ENCODE peak calls at places on chromosomes 5 and 9, in nine cellular contexts. T, J, C, Q, N, P, X, S and Z are unnamed samples.

GRCh38 chr5:43315697-43316096 is 2.5 kb upstream of the HMGCS1 start:
- DNase-seq in C (no peak), X (no peak), Q (no peak), N (no peak), J (no peak), S (no peak), T (no peak), P (no peak), Z (no peak)

GRCh38 chr9:3436629-3437028 is 89.2 kb downstream of the RFX3 start:
- DNase-seq in Q (no peak), C (no peak), J (no peak), P (no peak), N (no peak), T (no peak), X (no peak), S (no peak), Z (no peak)

GRCh38 chr5:148974638-148975330 is 88.1 kb downstream of the SH3TC2 start:
- DNase-seq in Q (no peak), C (no peak), J (no peak), S (peak; percentile 41), N (no peak), X (no peak), P (no peak), T (no peak), Z (no peak)

GRCh38 chr5:39209924-39210323 is 9.4 kb downstream of the FYB1 start:
- DNase-seq in T (no peak), J (no peak), N (no peak), Q (no peak), P (no peak), S (peak; percentile 36), X (peak; percentile 19), C (peak; percentile 63), Z (no peak)

GRCh38 chr5:52007230-52007858 is 624.1 kb downstream of the ISL1 start:
- DNase-seq in S (peak; percentile 26), X (no peak), C (peak; percentile 52), P (peak; percentile 44), T (no peak), J (no peak), Q (no peak), N (peak; percentile 19), Z (no peak)

GRCh38 chr5:170571331-170571731 is 67.5 kb downstream of the KCNIP1 start:
- DNase-seq in J (no peak), N (no peak), P (no peak), C (peak; percentile 51), Q (no peak), X (no peak), T (no peak), S (peak; percentile 8), Z (no peak)

GRCh38 chr5:158700231-158700996 is 399.3 kb downstream of the EBF1 start:
- DNase-seq in N (no peak), C (no peak), T (no peak), S (no peak), J (no peak), X (no peak), Q (no peak), P (no peak), Z (no peak)

GRCh38 chr9:36319806-36320205 is 61.6 kb upstream of the GNE start:
- DNase-seq in X (no peak), Q (no peak), N (no peak), P (no peak), J (no peak), S (peak; percentile 71), T (no peak), C (no peak), Z (no peak)

GRCh38 chr5:16935271-16936149 is 578 bp downstream of the MYO10 start:
- DNase-seq in S (peak; percentile 57), J (no peak), P (peak; percentile 54), X (peak; percentile 44), Q (no peak), C (peak; percentile 90), T (no peak), N (peak; percentile 38), Z (peak; percentile 60)

GRCh38 chr5:15604986-15605385 is 105.0 kb downstream of the FBXL7 start:
- DNase-seq in T (no peak), C (no peak), S (no peak), J (no peak), Q (no peak), N (no peak), P (no peak), X (no peak), Z (no peak)

GRCh38 chr5:149002761-149003689 is 59.8 kb downstream of the SH3TC2 start:
- DNase-seq in Q (no peak), C (no peak), S (no peak), X (no peak), N (no peak), J (no peak), T (no peak), P (no peak), Z (no peak)

GRCh38 chr5:107594253-107595045 is 76.3 kb downstream of the EFNA5 start:
- DNase-seq in C (no peak), T (no peak), S (no peak), N (no peak), X (no peak), Q (no peak), P (no peak), J (no peak), Z (no peak)

GRCh38 chr9:5843450-5844249 is 10.7 kb upstream of the ERMP1 start:
- DNase-seq in X (no peak), P (peak; percentile 26), C (no peak), S (no peak), J (no peak), Q (no peak), T (no peak), N (no peak), Z (no peak)

GRCh38 chr9:34600908-34601307 is 11.0 kb downstream of the RPP25L start:
- DNase-seq in C (no peak), Q (no peak), N (no peak), P (no peak), J (no peak), S (no peak), X (no peak), T (no peak), Z (no peak)

GRCh38 chr5:17743580-17744435 is 109.5 kb downstream of the TAF11L14 start:
- DNase-seq in N (no peak), C (no peak), X (no peak), Q (no peak), T (no peak), P (no peak), S (no peak), J (no peak), Z (no peak)

GRCh38 chr5:35813456-35813855 is 43.2 kb upstream of the IL7R start:
- DNase-seq in J (no peak), X (no peak), T (no peak), S (no peak), C (no peak), P (no peak), Q (no peak), N (no peak), Z (no peak)

GRCh38 chr5:35819026-35819425 is 37.7 kb upstream of the IL7R start:
- DNase-seq in S (no peak), J (no peak), P (no peak), C (no peak), X (no peak), T (no peak), N (no peak), Q (no peak), Z (no peak)

GRCh38 chr5:35815089-35815936 is 41.4 kb upstream of the IL7R start:
- DNase-seq in N (peak; percentile 13), C (peak; percentile 82), J (no peak), X (no peak), P (peak; percentile 27), Q (no peak), S (no peak), T (no peak), Z (no peak)

GRCh38 chr5:35819656-35820055 is 37.0 kb upstream of the IL7R start:
- DNase-seq in Q (no peak), P (no peak), T (no peak), C (no peak), S (no peak), X (no peak), J (no peak), N (no peak), Z (no peak)

DNA sequence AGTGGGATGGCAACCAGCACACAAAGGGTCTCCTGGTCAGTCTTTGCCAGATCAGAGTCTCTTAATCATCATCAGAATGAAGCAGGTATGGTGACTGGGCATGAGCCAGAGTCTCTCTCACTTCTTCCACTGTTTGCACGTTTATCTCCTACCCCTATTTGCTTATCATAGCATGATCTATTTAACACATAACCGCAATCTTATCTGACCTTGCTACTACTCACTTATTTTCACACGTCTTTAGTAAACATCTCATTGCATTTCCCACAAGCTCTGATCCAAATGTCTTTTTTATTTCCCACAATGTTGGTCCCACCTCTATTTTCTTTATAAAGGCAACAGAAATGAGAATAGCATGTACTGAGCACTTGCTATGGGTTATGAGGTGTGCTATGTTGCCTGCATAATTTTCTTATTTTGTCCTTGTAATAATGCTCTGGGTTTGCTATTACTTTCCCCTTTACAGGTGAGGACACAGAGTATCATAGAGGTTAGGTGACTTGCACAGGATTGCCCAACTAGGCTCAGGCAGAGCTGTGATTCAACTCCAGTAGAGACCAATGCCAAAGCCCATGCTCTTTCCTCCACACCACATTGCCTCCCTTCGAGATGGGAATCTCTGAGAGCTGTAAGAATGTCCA is 39.7 kb upstream of the IL7R start:
- DNase-seq in C (no peak), X (no peak), P (no peak), T (no peak), Q (no peak), S (no peak), J (no peak), N (no peak), Z (no peak)
- H3K4me1 ChIP-seq in C (no peaks in the 10 kb centered on the region), X (peaks cover 17% of the 10 kb centered on the region), P (no peaks in the 10 kb centered on the region), T (no peaks in the 10 kb centered on the region), Q (no peaks in the 10 kb centered on the region), S (no peaks in the 10 kb centered on the region), J (no peaks in the 10 kb centered on the region), N (no peaks in the 10 kb centered on the region), Z (no peaks in the 10 kb centered on the region)

DNA sequence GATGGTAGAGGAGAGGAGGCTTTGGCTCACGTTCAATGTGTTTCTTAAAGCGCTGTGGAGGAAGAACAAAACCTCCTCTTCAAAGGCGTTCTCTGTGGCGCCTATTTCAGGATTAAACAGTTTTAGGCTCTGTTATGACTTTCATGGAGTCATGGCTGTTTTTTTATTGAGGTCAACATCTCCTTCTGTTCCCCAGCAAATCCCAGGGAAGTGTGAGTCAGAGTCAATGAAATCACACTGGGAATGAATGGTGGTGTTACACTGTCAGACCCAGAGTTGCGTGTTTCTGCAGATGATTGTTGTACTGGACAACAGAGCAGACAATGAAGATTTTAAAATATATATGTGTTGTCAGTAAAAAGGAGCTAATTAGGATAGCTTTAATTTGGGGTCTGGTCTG is 240.6 kb downstream of the CSNK1G3 start:
- DNase-seq in P (no peak), X (no peak), Q (no peak), J (no peak), S (no peak), C (no peak), N (no peak), T (no peak), Z (no peak)
- H3K4me3 ChIP-seq in P (no peak overlapping the region), X (no peak overlapping the region), Q (no peak overlapping the region), J (no peak overlapping the region), S (no peak overlapping the region), C (no peak overlapping the region), N (no peak overlapping the region), T (no peak overlapping the region), Z (no peak overlapping the region)

GRCh38 chr5:78649220-78649700 is 688 bp upstream of the LHFPL2 start:
- DNase-seq in C (peak; percentile 75), X (no peak), P (peak; percentile 49), T (no peak), J (no peak), Q (peak; percentile 41), S (no peak), N (peak; percentile 27), Z (no peak)
- H3K27ac ChIP-seq in C (peak overlapping the region; percentile 57), X (peak overlapping the region; percentile 89), P (peak overlapping the region; percentile 93), T (peak overlapping the region; percentile 96), J (peak overlapping the region; percentile 93), Q (peak overlapping the region; percentile 100), S (peak overlapping the region; percentile 96), N (peak overlapping the region; percentile 92), Z (peak overlapping the region; percentile 95)

GRCh38 chr9:134407123-134407779 is 81.0 kb downstream of the RXRA start:
- DNase-seq in Q (peak; percentile 86), N (peak; percentile 89), C (peak; percentile 79), P (peak; percentile 97), T (peak; percentile 64), S (peak; percentile 92), X (peak; percentile 93), J (peak; percentile 93), Z (peak; percentile 91)
- H3K4me1 ChIP-seq in Q (peaks cover 67% of the 10 kb centered on the region), N (peaks cover 49% of the 10 kb centered on the region), C (no peaks in the 10 kb centered on the region), P (peaks cover 44% of the 10 kb centered on the region), T (peaks cover 81% of the 10 kb centered on the region), S (peaks cover 66% of the 10 kb centered on the region), X (peaks cover 100% of the 10 kb centered on the region), J (peaks cover 100% of the 10 kb centered on the region), Z (peaks cover 100% of the 10 kb centered on the region)